ENCODE peak calls at places on chromosomes 11 and 22, in four cellular contexts. S is K562, R is HEK293T, T is GM12878. V is an unnamed sample.

GRCh38 chr11:128689946-128690745 is 3.7 kb upstream of the FLI1 start:
- DNase-seq in R (no peak), S (no peak), T (no peak), V (no peak)

GRCh38 chr22:37184380-37184755 is 3.7 kb downstream of the C1QTNF6 start:
- DNase-seq in T (no peak), R (no peak), S (no peak), V (no peak)

GRCh38 chr22:36741204-36741793 is 34.6 kb downstream of the IFT27 start:
- DNase-seq in S (peak; percentile 64), T (no peak), R (peak; percentile 62), V (no peak)

GRCh38 chr22:29830585-29830984 is 7.5 kb downstream of the ASCC2 start:
- DNase-seq in R (no peak), S (no peak), T (no peak), V (no peak)

GRCh38 chr11:70158757-70159389 is 44.2 kb upstream of the FADD start:
- DNase-seq in T (no peak), S (no peak), R (no peak), V (no peak)

GRCh38 chr11:3627291-3627690 is 14.5 kb downstream of the ART5 start:
- DNase-seq in R (no peak), T (no peak), S (no peak), V (no peak)

GRCh38 chr11:1100417-1101245 is 26.0 kb downstream of the MUC2 start:
- DNase-seq in R (no peak), T (no peak), S (no peak), V (no peak)

GRCh38 chr22:50309601-50309991 is 2.1 kb upstream of the PLXNB2 start:
- DNase-seq in S (no peak), T (no peak), R (no peak), V (no peak)

GRCh38 chr22:17265649-17266248 is 46.5 kb upstream of the ADA2 start:
- DNase-seq in T (no peak), S (no peak), R (no peak), V (no peak)

GRCh38 chr11:129910360-129910759 is 15.0 kb upstream of the NFRKB start:
- DNase-seq in T (no peak), R (no peak), S (no peak), V (no peak)

GRCh38 chr11:126791991-126792390 is 208.6 kb downstream of the KIRREL3 start:
- DNase-seq in S (no peak), R (no peak), T (no peak), V (no peak)

GRCh38 chr11:46306296-46306853 is 28.9 kb downstream of the CREB3L1 start:
- DNase-seq in R (no peak), T (no peak), S (no peak), V (no peak)

GRCh38 chr11:12624595-12624994 is 49.6 kb upstream of the TEAD1 start:
- DNase-seq in T (no peak), S (no peak), R (no peak), V (no peak)

GRCh38 chr11:13277719-13278619 is at the start of gene BMAL1:
- DNase-seq in R (no peak), T (no peak), S (no peak), V (no peak)

GRCh38 chr22:48782817-48783511 is 1044.7 kb downstream of the BRD1 start:
- DNase-seq in T (no peak), S (peak; percentile 24), R (no peak), V (no peak)
- TF ChIP-seq FOXK2 in T (no peak), S (no peak), R (no peak), V (no peak)

GRCh38 chr11:113591122-113591521 is 115.0 kb downstream of the TMPRSS5 start:
- DNase-seq in R (no peak), S (no peak), T (no peak), V (no peak)
- TF ChIP-seq FOXM1 in R (no peak), S (no peak), T (no peak), V (no peak)

GRCh38 chr11:120694706-120695105 is 183.2 kb downstream of the GRIK4 start:
- DNase-seq in S (no peak), T (no peak), R (no peak), V (no peak)

GRCh38 chr11:120698918-120699317 is 187.4 kb downstream of the GRIK4 start:
- DNase-seq in R (no peak), T (no peak), S (no peak), V (no peak)

GRCh38 chr11:120695426-120695825 is 183.9 kb downstream of the GRIK4 start:
- DNase-seq in S (no peak), T (no peak), R (no peak), V (no peak)

DNA sequence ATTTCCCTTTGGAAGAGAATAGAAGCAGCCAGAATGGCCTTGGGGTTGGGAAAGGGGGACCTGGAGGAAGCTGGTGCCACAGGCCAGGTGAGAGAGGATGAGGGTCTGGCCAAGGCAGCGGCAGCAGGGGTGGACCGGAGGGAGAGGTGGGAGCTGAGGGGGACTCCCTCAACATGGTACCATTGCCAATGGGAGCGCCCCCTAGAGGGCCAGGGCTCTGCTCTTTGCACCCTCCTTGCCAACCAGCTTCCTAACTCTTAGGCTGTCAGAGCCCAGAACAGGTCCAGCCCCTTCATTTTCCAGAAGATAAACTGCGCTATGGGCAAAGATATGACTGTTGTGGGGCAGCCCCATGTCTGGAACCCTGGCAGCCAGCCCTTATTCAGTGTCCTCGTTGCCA is 185.0 kb downstream of the GRIK4 start:
- DNase-seq in T (no peak), S (peak; percentile 32), R (no peak), V (no peak)
- TF ChIP-seq FOXK2 in T (no peak), S (no peak), R (no peak), V (no peak)

GRCh38 chr11:17075506-17075905 is 2.0 kb downstream of the RPS13 start:
- DNase-seq in S (no peak), T (no peak), R (no peak), V (no peak)

GRCh38 chr11:17073370-17074027 is 4.0 kb downstream of the RPS13 start:
- DNase-seq in S (no peak), R (no peak), T (no peak), V (no peak)

GRCh38 chr11:17077520-17078401 is at the start of gene RPS13:
- DNase-seq in S (peak; percentile 91), R (peak; percentile 98), T (peak; percentile 97), V (peak; percentile 97)

GRCh38 chr11:17076517-17077239 is 789 bp downstream of the RPS13 start:
- DNase-seq in T (no peak), S (no peak), R (no peak), V (no peak)

GRCh38 chr11:17077240-17077519 is 287 bp downstream of the RPS13 start:
- DNase-seq in R (no peak), S (no peak), T (no peak), V (no peak)
- TF ChIP-seq FOXM1 in R (no peak), S (no peak), T (no peak), V (no peak)

V was measured in HepG2.